ENCODE peak calls at places on chromosomes 16 and 17, in seven cellular contexts. One of them, this sample, is unnamed.

GRCh38 chr16:11131706-11132105 is 124.3 kb downstream of the SOCS1 start:
- DNase-seq in CD8-positive, alpha-beta memory T cell: no peak
- DNase-seq in HFFc6: no peak
- DNase-seq in stomach: no peak
- DNase-seq in stimulated activated CD8-positive, alpha-beta memory T cell treated with anti-CD3 and anti-CD28 coated beads, Interleukin-7, amount 100 ng/mL, for 24 hours: no peak
- DNase-seq in retinal pigment epithelial cell: no peak
- DNase-seq in activated T-cell treated with anti-CD3 and anti-CD28 coated beads, Interleukin-2, amount 50 U/mL, for 72 hours: no peak
- DNase-seq in this sample: no peak

GRCh38 chr16:50621452-50621792 is 59.7 kb downstream of the SNX20 start:
- DNase-seq in CD8-positive, alpha-beta memory T cell: no peak
- DNase-seq in HFFc6: no peak
- DNase-seq in stomach: no peak
- DNase-seq in stimulated activated CD8-positive, alpha-beta memory T cell treated with anti-CD3 and anti-CD28 coated beads, Interleukin-7, amount 100 ng/mL, for 24 hours: no peak
- DNase-seq in retinal pigment epithelial cell: no peak
- DNase-seq in activated T-cell treated with anti-CD3 and anti-CD28 coated beads, Interleukin-2, amount 50 U/mL, for 72 hours: no peak
- DNase-seq in this sample: no peak

GRCh38 chr16:68244481-68244902 is 681 bp upstream of the PLA2G15 start:
- DNase-seq in CD8-positive, alpha-beta memory T cell: no peak
- DNase-seq in HFFc6: no peak
- DNase-seq in stomach: no peak
- DNase-seq in stimulated activated CD8-positive, alpha-beta memory T cell treated with anti-CD3 and anti-CD28 coated beads, Interleukin-7, amount 100 ng/mL, for 24 hours: no peak
- DNase-seq in retinal pigment epithelial cell: no peak
- DNase-seq in activated T-cell treated with anti-CD3 and anti-CD28 coated beads, Interleukin-2, amount 50 U/mL, for 72 hours: no peak
- DNase-seq in this sample: no peak

GRCh38 chr17:29143894-29144293 is 36.3 kb downstream of the MYO18A start:
- DNase-seq in CD8-positive, alpha-beta memory T cell: no peak
- DNase-seq in HFFc6: peak; percentile 28
- DNase-seq in stomach: no peak
- DNase-seq in stimulated activated CD8-positive, alpha-beta memory T cell treated with anti-CD3 and anti-CD28 coated beads, Interleukin-7, amount 100 ng/mL, for 24 hours: no peak
- DNase-seq in retinal pigment epithelial cell: no peak
- DNase-seq in activated T-cell treated with anti-CD3 and anti-CD28 coated beads, Interleukin-2, amount 50 U/mL, for 72 hours: peak; percentile 20
- DNase-seq in this sample: no peak

GRCh38 chr16:49838639-49839461 is 17.1 kb downstream of the ZNF423 start:
- DNase-seq in CD8-positive, alpha-beta memory T cell: no peak
- DNase-seq in HFFc6: no peak
- DNase-seq in stomach: no peak
- DNase-seq in stimulated activated CD8-positive, alpha-beta memory T cell treated with anti-CD3 and anti-CD28 coated beads, Interleukin-7, amount 100 ng/mL, for 24 hours: no peak
- DNase-seq in retinal pigment epithelial cell: no peak
- DNase-seq in activated T-cell treated with anti-CD3 and anti-CD28 coated beads, Interleukin-2, amount 50 U/mL, for 72 hours: no peak
- DNase-seq in this sample: no peak

GRCh38 chr17:64777413-64778101 is 115.5 kb upstream of the SMURF2 start:
- DNase-seq in CD8-positive, alpha-beta memory T cell: no peak
- DNase-seq in HFFc6: no peak
- DNase-seq in stomach: no peak
- DNase-seq in stimulated activated CD8-positive, alpha-beta memory T cell treated with anti-CD3 and anti-CD28 coated beads, Interleukin-7, amount 100 ng/mL, for 24 hours: no peak
- DNase-seq in retinal pigment epithelial cell: no peak
- DNase-seq in activated T-cell treated with anti-CD3 and anti-CD28 coated beads, Interleukin-2, amount 50 U/mL, for 72 hours: no peak
- DNase-seq in this sample: no peak

GRCh38 chr17:48510761-48511604 is 19.8 kb downstream of the HOXB1 start:
- DNase-seq in CD8-positive, alpha-beta memory T cell: no peak
- DNase-seq in HFFc6: no peak
- DNase-seq in stomach: no peak
- DNase-seq in stimulated activated CD8-positive, alpha-beta memory T cell treated with anti-CD3 and anti-CD28 coated beads, Interleukin-7, amount 100 ng/mL, for 24 hours: no peak
- DNase-seq in retinal pigment epithelial cell: no peak
- DNase-seq in activated T-cell treated with anti-CD3 and anti-CD28 coated beads, Interleukin-2, amount 50 U/mL, for 72 hours: peak; percentile 47
- DNase-seq in this sample: no peak

GRCh38 chr16:5709889-5710288 is 612.3 kb upstream of the EEF2KMT start:
- DNase-seq in CD8-positive, alpha-beta memory T cell: no peak
- DNase-seq in HFFc6: no peak
- DNase-seq in stomach: no peak
- DNase-seq in stimulated activated CD8-positive, alpha-beta memory T cell treated with anti-CD3 and anti-CD28 coated beads, Interleukin-7, amount 100 ng/mL, for 24 hours: no peak
- DNase-seq in retinal pigment epithelial cell: no peak
- DNase-seq in activated T-cell treated with anti-CD3 and anti-CD28 coated beads, Interleukin-2, amount 50 U/mL, for 72 hours: no peak
- DNase-seq in this sample: no peak

GRCh38 chr17:44137891-44138709 is 3.6 kb upstream of the HROB start:
- DNase-seq in CD8-positive, alpha-beta memory T cell: no peak
- DNase-seq in HFFc6: peak; percentile 99
- DNase-seq in stomach: peak; percentile 71
- DNase-seq in stimulated activated CD8-positive, alpha-beta memory T cell treated with anti-CD3 and anti-CD28 coated beads, Interleukin-7, amount 100 ng/mL, for 24 hours: peak; percentile 36
- DNase-seq in retinal pigment epithelial cell: peak; percentile 80
- DNase-seq in activated T-cell treated with anti-CD3 and anti-CD28 coated beads, Interleukin-2, amount 50 U/mL, for 72 hours: peak; percentile 87
- DNase-seq in this sample: peak; percentile 22

GRCh38 chr17:49734666-49735490 is 27.1 kb upstream of the SLC35B1 start:
- DNase-seq in CD8-positive, alpha-beta memory T cell: no peak
- DNase-seq in HFFc6: no peak
- DNase-seq in stomach: no peak
- DNase-seq in stimulated activated CD8-positive, alpha-beta memory T cell treated with anti-CD3 and anti-CD28 coated beads, Interleukin-7, amount 100 ng/mL, for 24 hours: no peak
- DNase-seq in retinal pigment epithelial cell: no peak
- DNase-seq in activated T-cell treated with anti-CD3 and anti-CD28 coated beads, Interleukin-2, amount 50 U/mL, for 72 hours: no peak
- DNase-seq in this sample: no peak

GRCh38 chr17:82444284-82444893 is 6.2 kb downstream of the CYBC1 start:
- DNase-seq in CD8-positive, alpha-beta memory T cell: no peak
- DNase-seq in HFFc6: no peak
- DNase-seq in stomach: no peak
- DNase-seq in stimulated activated CD8-positive, alpha-beta memory T cell treated with anti-CD3 and anti-CD28 coated beads, Interleukin-7, amount 100 ng/mL, for 24 hours: no peak
- DNase-seq in retinal pigment epithelial cell: no peak
- DNase-seq in activated T-cell treated with anti-CD3 and anti-CD28 coated beads, Interleukin-2, amount 50 U/mL, for 72 hours: no peak
- DNase-seq in this sample: no peak

GRCh38 chr17:35373532-35373983 is at the start of gene SLFN11:
- DNase-seq in CD8-positive, alpha-beta memory T cell: peak; percentile 85
- DNase-seq in HFFc6: peak; percentile 91
- DNase-seq in stomach: peak; percentile 71
- DNase-seq in stimulated activated CD8-positive, alpha-beta memory T cell treated with anti-CD3 and anti-CD28 coated beads, Interleukin-7, amount 100 ng/mL, for 24 hours: peak; percentile 82
- DNase-seq in retinal pigment epithelial cell: no peak
- DNase-seq in activated T-cell treated with anti-CD3 and anti-CD28 coated beads, Interleukin-2, amount 50 U/mL, for 72 hours: peak; percentile 92
- DNase-seq in this sample: peak; percentile 35

GRCh38 chr16:23257682-23258081 is 44.4 kb upstream of the SCNN1B start:
- DNase-seq in CD8-positive, alpha-beta memory T cell: no peak
- DNase-seq in HFFc6: no peak
- DNase-seq in stomach: no peak
- DNase-seq in stimulated activated CD8-positive, alpha-beta memory T cell treated with anti-CD3 and anti-CD28 coated beads, Interleukin-7, amount 100 ng/mL, for 24 hours: no peak
- DNase-seq in retinal pigment epithelial cell: no peak
- DNase-seq in activated T-cell treated with anti-CD3 and anti-CD28 coated beads, Interleukin-2, amount 50 U/mL, for 72 hours: no peak
- DNase-seq in this sample: no peak

GRCh38 chr17:82553210-82553930 is 33.8 kb downstream of the FOXK2 start:
- DNase-seq in CD8-positive, alpha-beta memory T cell: no peak
- DNase-seq in HFFc6: no peak
- DNase-seq in stomach: no peak
- DNase-seq in stimulated activated CD8-positive, alpha-beta memory T cell treated with anti-CD3 and anti-CD28 coated beads, Interleukin-7, amount 100 ng/mL, for 24 hours: no peak
- DNase-seq in retinal pigment epithelial cell: no peak
- DNase-seq in activated T-cell treated with anti-CD3 and anti-CD28 coated beads, Interleukin-2, amount 50 U/mL, for 72 hours: no peak
- DNase-seq in this sample: no peak

GRCh38 chr17:12282056-12282455 is 261.4 kb downstream of the MAP2K4 start:
- DNase-seq in CD8-positive, alpha-beta memory T cell: no peak
- DNase-seq in HFFc6: peak; percentile 78
- DNase-seq in stomach: no peak
- DNase-seq in stimulated activated CD8-positive, alpha-beta memory T cell treated with anti-CD3 and anti-CD28 coated beads, Interleukin-7, amount 100 ng/mL, for 24 hours: no peak
- DNase-seq in retinal pigment epithelial cell: no peak
- DNase-seq in activated T-cell treated with anti-CD3 and anti-CD28 coated beads, Interleukin-2, amount 50 U/mL, for 72 hours: no peak
- DNase-seq in this sample: no peak

GRCh38 chr17:44965491-44966234 is 2.4 kb downstream of the C1QL1 start:
- DNase-seq in CD8-positive, alpha-beta memory T cell: no peak
- DNase-seq in HFFc6: no peak
- DNase-seq in stomach: no peak
- DNase-seq in stimulated activated CD8-positive, alpha-beta memory T cell treated with anti-CD3 and anti-CD28 coated beads, Interleukin-7, amount 100 ng/mL, for 24 hours: no peak
- DNase-seq in retinal pigment epithelial cell: no peak
- DNase-seq in activated T-cell treated with anti-CD3 and anti-CD28 coated beads, Interleukin-2, amount 50 U/mL, for 72 hours: no peak
- DNase-seq in this sample: no peak

GRCh38 chr16:7055443-7055842 is 277.2 kb upstream of the RBFOX1 start:
- DNase-seq in CD8-positive, alpha-beta memory T cell: no peak
- DNase-seq in HFFc6: no peak
- DNase-seq in stomach: no peak
- DNase-seq in stimulated activated CD8-positive, alpha-beta memory T cell treated with anti-CD3 and anti-CD28 coated beads, Interleukin-7, amount 100 ng/mL, for 24 hours: no peak
- DNase-seq in retinal pigment epithelial cell: no peak
- DNase-seq in activated T-cell treated with anti-CD3 and anti-CD28 coated beads, Interleukin-2, amount 50 U/mL, for 72 hours: no peak
- DNase-seq in this sample: no peak

GRCh38 chr16:3945751-3946603 is 65.5 kb upstream of the CREBBP start:
- DNase-seq in CD8-positive, alpha-beta memory T cell: no peak
- DNase-seq in HFFc6: peak; percentile 97
- DNase-seq in stomach: peak; percentile 60
- DNase-seq in stimulated activated CD8-positive, alpha-beta memory T cell treated with anti-CD3 and anti-CD28 coated beads, Interleukin-7, amount 100 ng/mL, for 24 hours: no peak
- DNase-seq in retinal pigment epithelial cell: peak; percentile 95
- DNase-seq in activated T-cell treated with anti-CD3 and anti-CD28 coated beads, Interleukin-2, amount 50 U/mL, for 72 hours: no peak
- DNase-seq in this sample: no peak

GRCh38 chr17:37608369-37609169 is 649 bp downstream of the SYNRG start:
- DNase-seq in CD8-positive, alpha-beta memory T cell: peak; percentile 4
- DNase-seq in HFFc6: peak; percentile 9
- DNase-seq in stomach: peak; percentile 26
- DNase-seq in stimulated activated CD8-positive, alpha-beta memory T cell treated with anti-CD3 and anti-CD28 coated beads, Interleukin-7, amount 100 ng/mL, for 24 hours: no peak
- DNase-seq in retinal pigment epithelial cell: no peak
- DNase-seq in activated T-cell treated with anti-CD3 and anti-CD28 coated beads, Interleukin-2, amount 50 U/mL, for 72 hours: no peak
- DNase-seq in this sample: no peak

GRCh38 chr16:890217-890616 is 80.6 kb downstream of the LMF1 start:
- DNase-seq in CD8-positive, alpha-beta memory T cell: no peak
- DNase-seq in HFFc6: no peak
- DNase-seq in stomach: no peak
- DNase-seq in stimulated activated CD8-positive, alpha-beta memory T cell treated with anti-CD3 and anti-CD28 coated beads, Interleukin-7, amount 100 ng/mL, for 24 hours: no peak
- DNase-seq in retinal pigment epithelial cell: no peak
- DNase-seq in activated T-cell treated with anti-CD3 and anti-CD28 coated beads, Interleukin-2, amount 50 U/mL, for 72 hours: no peak
- DNase-seq in this sample: no peak

GRCh38 chr17:72915631-72916081 is 176.8 kb downstream of the SLC39A11 start:
- DNase-seq in CD8-positive, alpha-beta memory T cell: no peak
- DNase-seq in HFFc6: no peak
- DNase-seq in stomach: no peak
- DNase-seq in stimulated activated CD8-positive, alpha-beta memory T cell treated with anti-CD3 and anti-CD28 coated beads, Interleukin-7, amount 100 ng/mL, for 24 hours: no peak
- DNase-seq in retinal pigment epithelial cell: no peak
- DNase-seq in activated T-cell treated with anti-CD3 and anti-CD28 coated beads, Interleukin-2, amount 50 U/mL, for 72 hours: no peak
- DNase-seq in this sample: no peak

GRCh38 chr16:53872248-53873221 is 168.6 kb downstream of the FTO start:
- DNase-seq in CD8-positive, alpha-beta memory T cell: no peak
- DNase-seq in HFFc6: peak; percentile 74
- DNase-seq in stomach: no peak
- DNase-seq in stimulated activated CD8-positive, alpha-beta memory T cell treated with anti-CD3 and anti-CD28 coated beads, Interleukin-7, amount 100 ng/mL, for 24 hours: no peak
- DNase-seq in retinal pigment epithelial cell: no peak
- DNase-seq in activated T-cell treated with anti-CD3 and anti-CD28 coated beads, Interleukin-2, amount 50 U/mL, for 72 hours: no peak
- DNase-seq in this sample: no peak

GRCh38 chr16:47928008-47928407 is 227.8 kb downstream of the ABCC12 start:
- DNase-seq in CD8-positive, alpha-beta memory T cell: no peak
- DNase-seq in HFFc6: no peak
- DNase-seq in stomach: no peak
- DNase-seq in stimulated activated CD8-positive, alpha-beta memory T cell treated with anti-CD3 and anti-CD28 coated beads, Interleukin-7, amount 100 ng/mL, for 24 hours: no peak
- DNase-seq in retinal pigment epithelial cell: no peak
- DNase-seq in activated T-cell treated with anti-CD3 and anti-CD28 coated beads, Interleukin-2, amount 50 U/mL, for 72 hours: no peak
- DNase-seq in this sample: no peak

GRCh38 chr17:65531508-65532431 is 29.7 kb downstream of the AXIN2 start:
- DNase-seq in CD8-positive, alpha-beta memory T cell: no peak
- DNase-seq in HFFc6: no peak
- DNase-seq in stomach: peak; percentile 44
- DNase-seq in stimulated activated CD8-positive, alpha-beta memory T cell treated with anti-CD3 and anti-CD28 coated beads, Interleukin-7, amount 100 ng/mL, for 24 hours: no peak
- DNase-seq in retinal pigment epithelial cell: no peak
- DNase-seq in activated T-cell treated with anti-CD3 and anti-CD28 coated beads, Interleukin-2, amount 50 U/mL, for 72 hours: no peak
- DNase-seq in this sample: no peak

GRCh38 chr16:57091990-57092785 is at the start of gene CPNE2:
- DNase-seq in CD8-positive, alpha-beta memory T cell: no peak
- DNase-seq in HFFc6: no peak
- DNase-seq in stomach: peak; percentile 59
- DNase-seq in stimulated activated CD8-positive, alpha-beta memory T cell treated with anti-CD3 and anti-CD28 coated beads, Interleukin-7, amount 100 ng/mL, for 24 hours: no peak
- DNase-seq in retinal pigment epithelial cell: no peak
- DNase-seq in activated T-cell treated with anti-CD3 and anti-CD28 coated beads, Interleukin-2, amount 50 U/mL, for 72 hours: peak; percentile 47
- DNase-seq in this sample: no peak

GRCh38 chr17:82396601-82397435 is 21.3 kb upstream of the HEXD start:
- DNase-seq in CD8-positive, alpha-beta memory T cell: no peak
- DNase-seq in HFFc6: peak; percentile 82
- DNase-seq in stomach: no peak
- DNase-seq in stimulated activated CD8-positive, alpha-beta memory T cell treated with anti-CD3 and anti-CD28 coated beads, Interleukin-7, amount 100 ng/mL, for 24 hours: no peak
- DNase-seq in retinal pigment epithelial cell: no peak
- DNase-seq in activated T-cell treated with anti-CD3 and anti-CD28 coated beads, Interleukin-2, amount 50 U/mL, for 72 hours: no peak
- DNase-seq in this sample: no peak

GRCh38 chr16:82639263-82639662 is 12.5 kb downstream of the CDH13 start:
- DNase-seq in CD8-positive, alpha-beta memory T cell: no peak
- DNase-seq in HFFc6: no peak
- DNase-seq in stomach: no peak
- DNase-seq in stimulated activated CD8-positive, alpha-beta memory T cell treated with anti-CD3 and anti-CD28 coated beads, Interleukin-7, amount 100 ng/mL, for 24 hours: no peak
- DNase-seq in retinal pigment epithelial cell: no peak
- DNase-seq in activated T-cell treated with anti-CD3 and anti-CD28 coated beads, Interleukin-2, amount 50 U/mL, for 72 hours: no peak
- DNase-seq in this sample: no peak

GRCh38 chr16:31868701-31869167 is 4.9 kb upstream of the ZNF267 start:
- DNase-seq in CD8-positive, alpha-beta memory T cell: peak; percentile 67
- DNase-seq in HFFc6: peak; percentile 71
- DNase-seq in stomach: peak; percentile 89
- DNase-seq in stimulated activated CD8-positive, alpha-beta memory T cell treated with anti-CD3 and anti-CD28 coated beads, Interleukin-7, amount 100 ng/mL, for 24 hours: peak; percentile 75
- DNase-seq in retinal pigment epithelial cell: no peak
- DNase-seq in activated T-cell treated with anti-CD3 and anti-CD28 coated beads, Interleukin-2, amount 50 U/mL, for 72 hours: peak; percentile 82
- DNase-seq in this sample: no peak

GRCh38 chr17:36778458-36778857 is 158.8 kb upstream of the LHX1 start:
- DNase-seq in CD8-positive, alpha-beta memory T cell: no peak
- DNase-seq in HFFc6: no peak
- DNase-seq in stomach: no peak
- DNase-seq in stimulated activated CD8-positive, alpha-beta memory T cell treated with anti-CD3 and anti-CD28 coated beads, Interleukin-7, amount 100 ng/mL, for 24 hours: no peak
- DNase-seq in retinal pigment epithelial cell: no peak
- DNase-seq in activated T-cell treated with anti-CD3 and anti-CD28 coated beads, Interleukin-2, amount 50 U/mL, for 72 hours: no peak
- DNase-seq in this sample: no peak

GRCh38 chr17:57085448-57086068 is 512 bp downstream of the AKAP1 start:
- DNase-seq in CD8-positive, alpha-beta memory T cell: peak; percentile 68
- DNase-seq in HFFc6: peak; percentile 19
- DNase-seq in stomach: peak; percentile 80
- DNase-seq in stimulated activated CD8-positive, alpha-beta memory T cell treated with anti-CD3 and anti-CD28 coated beads, Interleukin-7, amount 100 ng/mL, for 24 hours: peak; percentile 13
- DNase-seq in retinal pigment epithelial cell: no peak
- DNase-seq in activated T-cell treated with anti-CD3 and anti-CD28 coated beads, Interleukin-2, amount 50 U/mL, for 72 hours: peak; percentile 71
- DNase-seq in this sample: no peak

GRCh38 chr17:48610282-48611211 is at the start of gene HOXB7:
- DNase-seq in CD8-positive, alpha-beta memory T cell: peak; percentile 41
- DNase-seq in HFFc6: no peak
- DNase-seq in stomach: peak; percentile 45
- DNase-seq in stimulated activated CD8-positive, alpha-beta memory T cell treated with anti-CD3 and anti-CD28 coated beads, Interleukin-7, amount 100 ng/mL, for 24 hours: peak; percentile 55
- DNase-seq in retinal pigment epithelial cell: no peak
- DNase-seq in activated T-cell treated with anti-CD3 and anti-CD28 coated beads, Interleukin-2, amount 50 U/mL, for 72 hours: peak; percentile 78
- DNase-seq in this sample: peak; percentile 32

GRCh38 chr17:55149485-55149884 is 115.3 kb upstream of the HLF start:
- DNase-seq in CD8-positive, alpha-beta memory T cell: no peak
- DNase-seq in HFFc6: no peak
- DNase-seq in stomach: no peak
- DNase-seq in stimulated activated CD8-positive, alpha-beta memory T cell treated with anti-CD3 and anti-CD28 coated beads, Interleukin-7, amount 100 ng/mL, for 24 hours: no peak
- DNase-seq in retinal pigment epithelial cell: no peak
- DNase-seq in activated T-cell treated with anti-CD3 and anti-CD28 coated beads, Interleukin-2, amount 50 U/mL, for 72 hours: no peak
- DNase-seq in this sample: no peak

This sample was measured in NCI-H2081 treated with DMSO at 0.1 percent for 48 hours.